ENCODE peak calls at places on chromosomes 6 and 20, in four cellular contexts. One of them, this sample, is unnamed.

GRCh38 chr20:11849976-11850670 is 67.6 kb upstream of the BTBD3 start:
- DNase-seq in upper lobe of left lung: no peak
- DNase-seq in pancreas: no peak
- DNase-seq in posterior cingulate gyrus: no peak
- DNase-seq in this sample: peak

GRCh38 chr6:17018425-17018824 is 83.4 kb upstream of the STMND1 start:
- DNase-seq in posterior cingulate gyrus: no peak
- DNase-seq in pancreas: no peak
- DNase-seq in upper lobe of left lung: no peak
- DNase-seq in this sample: no peak

GRCh38 chr6:145814035-145814500 is 527 bp downstream of the FBXO30 start:
- DNase-seq in posterior cingulate gyrus: no peak
- DNase-seq in upper lobe of left lung: peak
- DNase-seq in pancreas: no peak
- DNase-seq in this sample: peak

GRCh38 chr20:52820641-52821292 is 151.4 kb upstream of the TSHZ2 start:
- DNase-seq in pancreas: no peak
- DNase-seq in posterior cingulate gyrus: no peak
- DNase-seq in upper lobe of left lung: no peak
- DNase-seq in this sample: no peak

GRCh38 chr20:38272961-38273360 is 12.4 kb upstream of the KIAA1755 start:
- DNase-seq in pancreas: no peak
- DNase-seq in upper lobe of left lung: no peak
- DNase-seq in posterior cingulate gyrus: no peak
- DNase-seq in this sample: peak

GRCh38 chr6:92121228-92121627 is 1298.1 kb downstream of the EPHA7 start:
- DNase-seq in pancreas: no peak
- DNase-seq in upper lobe of left lung: no peak
- DNase-seq in posterior cingulate gyrus: no peak
- DNase-seq in this sample: no peak

GRCh38 chr6:11064836-11065235 is 20.7 kb upstream of the ELOVL2 start:
- DNase-seq in upper lobe of left lung: no peak
- DNase-seq in pancreas: no peak
- DNase-seq in posterior cingulate gyrus: peak
- DNase-seq in this sample: no peak

GRCh38 chr6:126118058-126118759 is 131.9 kb downstream of the TRMT11 start:
- DNase-seq in pancreas: no peak
- DNase-seq in posterior cingulate gyrus: no peak
- DNase-seq in upper lobe of left lung: no peak
- DNase-seq in this sample: no peak

GRCh38 chr20:49028684-49029083 is 17.4 kb upstream of the CSE1L start:
- DNase-seq in posterior cingulate gyrus: no peak
- DNase-seq in upper lobe of left lung: no peak
- DNase-seq in pancreas: no peak
- DNase-seq in this sample: peak

GRCh38 chr6:167982063-167982462 is 15.4 kb upstream of the KIF25 start:
- DNase-seq in upper lobe of left lung: no peak
- DNase-seq in pancreas: no peak
- DNase-seq in posterior cingulate gyrus: no peak
- DNase-seq in this sample: no peak

GRCh38 chr20:48025661-48026060 is 240.4 kb upstream of the SULF2 start:
- DNase-seq in posterior cingulate gyrus: no peak
- DNase-seq in pancreas: no peak
- DNase-seq in upper lobe of left lung: no peak
- DNase-seq in this sample: peak

GRCh38 chr6:106154326-106154725 is 68.2 kb downstream of the PRDM1 start:
- DNase-seq in pancreas: no peak
- DNase-seq in posterior cingulate gyrus: no peak
- DNase-seq in upper lobe of left lung: no peak
- DNase-seq in this sample: no peak

GRCh38 chr6:131980791-131981623 is 29.8 kb upstream of the CCN2 start:
- DNase-seq in upper lobe of left lung: no peak
- DNase-seq in posterior cingulate gyrus: no peak
- DNase-seq in pancreas: no peak
- DNase-seq in this sample: no peak

GRCh38 chr6:15996030-15996429 is 132.9 kb upstream of the MYLIP start:
- DNase-seq in upper lobe of left lung: no peak
- DNase-seq in posterior cingulate gyrus: no peak
- DNase-seq in pancreas: no peak
- DNase-seq in this sample: peak

GRCh38 chr6:2739335-2739734 is 11.4 kb downstream of the MYLK4 start:
- DNase-seq in pancreas: no peak
- DNase-seq in upper lobe of left lung: no peak
- DNase-seq in posterior cingulate gyrus: no peak
- DNase-seq in this sample: peak

This sample was measured in ELR.